ENCODE peak calls at places on chromosomes 7 and 10, in four cellular contexts. O is NCI-H1436, Z is mucosa of gallbladder, H is iris pigment epithelial cell. I is an unnamed sample.

GRCh38 chr10:43842072-43842471 is 193.4 kb upstream of the ZNF32 start:
- DNase-seq in Z (no peak), O (no peak), H (no peak), I (no peak)

GRCh38 chr7:105185290-105186010 is 171.4 kb downstream of the KMT2E start:
- DNase-seq in Z (no peak), H (no peak), O (no peak), I (peak; percentile 27)

GRCh38 chr10:78185693-78186055 is 152.0 kb downstream of the RPS24 start:
- DNase-seq in Z (no peak), H (no peak), O (no peak), I (no peak)

GRCh38 chr7:33421384-33421783 is 292.0 kb downstream of the BBS9 start:
- DNase-seq in Z (no peak), O (no peak), H (no peak), I (peak; percentile 59)

GRCh38 chr10:47012214-47012613 is 101.0 kb downstream of the PTPN20 start:
- DNase-seq in O (no peak), Z (no peak), H (no peak), I (no peak)

GRCh38 chr7:85908051-85908450 is 721.2 kb upstream of the SEMA3D start:
- DNase-seq in Z (no peak), O (no peak), H (no peak), I (no peak)

GRCh38 chr10:97037365-97038361 is 148.1 kb downstream of the SLIT1 start:
- DNase-seq in O (peak; percentile 75), Z (peak; percentile 85), H (peak; percentile 68), I (peak; percentile 80)

GRCh38 chr7:95055295-95055694 is 147.9 kb downstream of the PPP1R9A start:
- DNase-seq in H (no peak), Z (no peak), O (no peak), I (no peak)

GRCh38 chr7:1825877-1826741 is 156.0 kb downstream of the ELFN1 start:
- DNase-seq in O (no peak), H (no peak), Z (no peak), I (no peak)

GRCh38 chr10:113895018-113895417 is 40.6 kb downstream of the NHLRC2 start:
- DNase-seq in O (no peak), Z (no peak), H (peak; percentile 69), I (peak; percentile 65)

GRCh38 chr10:4498763-4499251 is 327.2 kb upstream of the AKR1E2 start:
- DNase-seq in H (peak; percentile 90), Z (no peak), O (no peak), I (peak; percentile 97)

GRCh38 chr10:8049874-8050560 is 4.5 kb upstream of the GATA3 start:
- DNase-seq in O (no peak), H (no peak), Z (no peak), I (no peak)

GRCh38 chr10:78656815-78657621 is 411.7 kb upstream of the ZMIZ1 start:
- DNase-seq in H (no peak), O (no peak), Z (no peak), I (peak; percentile 38)

GRCh38 chr10:71232089-71232998 is 20.0 kb downstream of the UNC5B start:
- DNase-seq in Z (peak; percentile 95), O (no peak), H (no peak), I (peak; percentile 66)

GRCh38 chr10:125629758-125630376 is 53.1 kb downstream of the TEX36 start:
- DNase-seq in Z (no peak), O (no peak), H (peak; percentile 51), I (peak; percentile 61)

GRCh38 chr10:3803884-3804741 is 19.1 kb upstream of the KLF6 start:
- DNase-seq in H (peak; percentile 56), O (no peak), Z (no peak), I (peak; percentile 31)

GRCh38 chr7:45595809-45596664 is 21.9 kb downstream of the ADCY1 start:
- DNase-seq in Z (no peak), O (no peak), H (no peak), I (no peak)

GRCh38 chr10:112288526-112288925 is 5.3 kb downstream of the TECTB start:
- DNase-seq in Z (no peak), H (no peak), O (no peak), I (no peak)

GRCh38 chr7:142808802-142809583 is 38.2 kb downstream of the PRSS2 start:
- DNase-seq in H (peak; percentile 58), O (no peak), Z (peak; percentile 69), I (peak; percentile 86)

GRCh38 chr10:110008518-110009339 is 945 bp downstream of the ADD3 start:
- DNase-seq in H (no peak), Z (peak; percentile 29), O (peak; percentile 55), I (no peak)

GRCh38 chr10:132913559-132914115 is 28.7 kb downstream of the CFAP46 start:
- DNase-seq in H (no peak), O (no peak), Z (no peak), I (no peak)

GRCh38 chr10:91643700-91644099 is 10.8 kb upstream of the PPP1R3C start:
- DNase-seq in Z (peak; percentile 53), H (no peak), O (no peak), I (no peak)

GRCh38 chr7:105289704-105290103 is 99.0 kb downstream of the SRPK2 start:
- DNase-seq in Z (no peak), H (no peak), O (no peak), I (no peak)

GRCh38 chr7:151992375-151992774 is 33.1 kb upstream of the GALNT11 start:
- DNase-seq in Z (peak; percentile 30), H (peak; percentile 18), O (peak; percentile 48), I (peak; percentile 20)

GRCh38 chr7:116948934-116949333 is 4.4 kb upstream of the ST7 start:
- DNase-seq in H (no peak), O (no peak), Z (no peak), I (no peak)

GRCh38 chr7:129831424-129832058 is 121.2 kb downstream of the UBE2H start:
- DNase-seq in H (peak; percentile 95), Z (no peak), O (no peak), I (peak; percentile 79)

GRCh38 chr7:93799750-93800357 is 90.7 kb downstream of the TFPI2 start:
- DNase-seq in Z (no peak), O (no peak), H (peak; percentile 20), I (peak; percentile 30)

GRCh38 chr7:25541064-25541463 is 312.8 kb upstream of the NPVF start:
- DNase-seq in Z (no peak), H (no peak), O (no peak), I (no peak)

GRCh38 chr7:66307591-66308215 is 102.6 kb downstream of the TPST1 start:
- DNase-seq in O (no peak), Z (peak; percentile 72), H (peak; percentile 70), I (peak; percentile 84)

GRCh38 chr7:48458701-48459509 is 287.6 kb downstream of the ABCA13 start:
- DNase-seq in O (no peak), Z (no peak), H (no peak), I (no peak)

GRCh38 chr7:72042855-72043254 is 369.3 kb downstream of the CALN1 start:
- DNase-seq in H (peak; percentile 20), O (no peak), Z (no peak), I (no peak)

GRCh38 chr10:95391164-95391563 is 100.4 kb upstream of the PDLIM1 start:
- DNase-seq in Z (no peak), H (no peak), O (no peak), I (no peak)